ENCODE peak calls at places on chromosomes 12 and 14, in nine cellular contexts. B, O, F, Z, S, X, K, J and L are unnamed samples.
A peak's percentile ranks its signal among the peaks of the same experiment; 100 is the strongest.

GRCh38 chr12:95551913-95552516 is 739 bp upstream of the USP44 start:
- DNase-seq in Z (no peak), O (no peak), X (no peak), B (no peak), S (no peak), J (no peak), K (no peak), F (no peak), L (no peak)

GRCh38 chr12:95986635-95987535 is 9.3 kb downstream of the HAL start:
- DNase-seq in J (no peak), S (no peak), F (no peak), B (no peak), K (no peak), Z (no peak), X (no peak), O (no peak), L (no peak)

GRCh38 chr12:107092669-107093546 is 441 bp downstream of the CRY1 start:
- DNase-seq in B (peak; percentile 89), S (peak; percentile 22), X (no peak), F (no peak), K (peak; percentile 46), Z (no peak), J (no peak), O (peak; percentile 60), L (peak; percentile 50)

GRCh38 chr14:91509083-91509877 is 830 bp downstream of the PPP4R3A start:
- DNase-seq in F (no peak), Z (peak; percentile 52), B (peak; percentile 90), X (no peak), K (peak; percentile 34), S (no peak), J (no peak), O (peak; percentile 67), L (peak; percentile 35)

GRCh38 chr14:28101992-28102391 is 664.6 kb upstream of the FOXG1 start:
- DNase-seq in J (no peak), O (peak; percentile 11), Z (no peak), K (no peak), X (no peak), F (no peak), S (no peak), B (no peak), L (no peak)

GRCh38 chr12:52280319-52280795 is 5.9 kb downstream of the KRT86 start:
- DNase-seq in J (peak; percentile 25), K (no peak), S (peak; percentile 17), O (peak; percentile 61), B (peak; percentile 35), F (peak; percentile 94), Z (no peak), X (peak; percentile 72), L (no peak)

GRCh38 chr14:57871487-57872080 is 5.7 kb upstream of the SLC35F4 start:
- DNase-seq in F (peak; percentile 28), J (no peak), X (peak; percentile 2), S (no peak), K (no peak), B (no peak), Z (no peak), O (no peak), L (no peak)

GRCh38 chr12:23921099-23921846 is 28.2 kb downstream of the SOX5 start:
- DNase-seq in S (no peak), O (no peak), X (no peak), J (no peak), B (no peak), F (peak; percentile 5), Z (no peak), K (no peak), L (no peak)

GRCh38 chr12:541676-542289 is 82.0 kb downstream of the B4GALNT3 start:
- DNase-seq in X (no peak), F (no peak), K (no peak), Z (no peak), B (no peak), O (no peak), S (no peak), J (no peak), L (no peak)

GRCh38 chr12:57268264-57268663 is 17.3 kb upstream of the STAC3 start:
- DNase-seq in S (no peak), X (no peak), J (peak; percentile 15), K (no peak), B (no peak), F (peak; percentile 76), O (no peak), Z (no peak), L (no peak)

GRCh38 chr14:83164016-83164415 is 1630.4 kb upstream of the SEL1L start:
- DNase-seq in K (no peak), Z (no peak), S (no peak), J (no peak), F (peak; percentile 98), O (no peak), X (peak; percentile 85), B (no peak), L (no peak)

GRCh38 chr12:1662761-1663439 is 28.0 kb upstream of the ADIPOR2 start:
- DNase-seq in X (no peak), B (peak; percentile 82), J (no peak), S (no peak), F (no peak), K (no peak), Z (peak; percentile 32), O (peak; percentile 60), L (peak; percentile 17)

GRCh38 chr14:67738740-67739504 is 37.2 kb downstream of the RDH12 start:
- DNase-seq in O (peak; percentile 72), S (peak; percentile 40), Z (no peak), K (peak; percentile 55), J (peak; percentile 13), B (no peak), F (peak; percentile 93), X (peak; percentile 49), L (no peak)

GRCh38 chr12:108884116-108885012 is 4.5 kb downstream of the DAO start:
- DNase-seq in K (peak; percentile 39), Z (no peak), B (peak; percentile 81), F (no peak), S (no peak), O (peak; percentile 54), X (no peak), J (peak; percentile 58), L (peak; percentile 55)

GRCh38 chr14:56183631-56184157 is 65.5 kb downstream of the PELI2 start:
- DNase-seq in Z (no peak), F (peak; percentile 13), X (no peak), K (no peak), O (no peak), J (no peak), S (no peak), B (no peak), L (no peak)

GRCh38 chr14:51357250-51357649 is 117.2 kb downstream of the TMX1 start:
- DNase-seq in O (no peak), X (no peak), K (no peak), Z (no peak), J (no peak), B (no peak), S (no peak), F (peak; percentile 46), L (no peak)
- H3K27me3 ChIP-seq in O (no peaks in the 10 kb centered on the region), X (no peaks in the 10 kb centered on the region), K (no peaks in the 10 kb centered on the region), Z (no peaks in the 10 kb centered on the region), J (no peaks in the 10 kb centered on the region), B (no peaks in the 10 kb centered on the region), S (no peaks in the 10 kb centered on the region), F (no peaks in the 10 kb centered on the region), L (no peaks in the 10 kb centered on the region)

DNA sequence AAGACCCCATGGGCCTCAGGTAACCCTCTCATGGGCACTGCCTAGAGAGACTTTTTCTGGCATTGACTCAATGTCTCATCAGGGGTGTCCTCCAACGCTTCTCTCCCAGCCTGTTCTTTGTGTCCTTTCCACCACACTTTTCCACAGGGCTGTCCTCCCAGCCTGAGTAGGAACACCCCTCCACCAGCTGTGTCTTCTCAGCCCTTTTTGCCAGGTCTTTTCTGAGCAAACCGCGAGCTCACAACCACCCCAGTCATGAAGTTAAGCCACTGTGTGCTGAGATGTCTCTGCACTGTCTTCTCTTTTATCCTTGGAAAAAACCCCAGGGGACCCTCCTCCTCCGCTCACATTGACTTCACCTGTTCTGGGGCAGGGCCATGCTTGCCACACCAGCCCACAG is 50.2 kb upstream of the PNMA1 start:
- DNase-seq in B (no peak), Z (peak; percentile 75), K (no peak), O (peak; percentile 26), S (no peak), X (no peak), F (no peak), J (no peak), L (no peak)
- H3K27me3 ChIP-seq in B (no peaks in the 10 kb centered on the region), Z (no peaks in the 10 kb centered on the region), K (no peaks in the 10 kb centered on the region), O (no peaks in the 10 kb centered on the region), S (no peaks in the 10 kb centered on the region), X (no peaks in the 10 kb centered on the region), F (no peaks in the 10 kb centered on the region), J (no peaks in the 10 kb centered on the region), L (no peaks in the 10 kb centered on the region)

DNA sequence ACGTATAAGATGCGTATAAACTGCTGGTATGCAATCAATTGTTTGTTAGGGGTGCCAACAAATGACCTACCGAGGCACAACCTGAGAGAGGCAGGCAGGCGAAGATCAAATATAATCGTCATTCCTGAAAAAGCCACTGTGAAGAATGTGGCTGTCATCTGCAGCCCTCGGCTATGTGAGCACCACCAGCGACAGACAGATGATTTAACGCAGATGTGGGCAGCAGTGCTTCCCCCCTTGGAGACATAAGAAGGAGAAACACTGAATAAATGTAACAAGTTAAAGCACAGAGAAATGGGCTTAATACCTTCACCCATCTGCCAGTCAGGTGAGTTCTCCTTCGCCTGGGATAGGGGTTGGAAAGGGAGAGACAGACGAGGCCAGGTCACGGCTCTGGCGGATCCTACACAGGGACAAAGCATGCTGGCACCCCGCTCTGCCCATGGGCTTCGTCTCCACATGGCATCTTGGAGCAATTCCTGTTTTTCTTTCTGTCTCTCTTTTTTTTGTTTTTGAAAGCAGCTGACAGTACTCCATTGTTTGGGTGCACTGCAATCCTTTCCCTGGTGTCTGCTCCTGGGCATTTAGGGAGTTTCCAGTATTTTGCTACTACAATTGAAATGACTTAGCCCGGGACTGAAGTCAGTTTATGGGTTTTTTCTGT is 28.1 kb downstream of the TNFAIP2 start:
- DNase-seq in K (no peak), S (no peak), J (no peak), F (no peak), B (no peak), O (no peak), X (no peak), Z (no peak), L (no peak)
- H3K27me3 ChIP-seq in K (peaks cover 5% of the 10 kb centered on the region), S (no peaks in the 10 kb centered on the region), J (no peaks in the 10 kb centered on the region), F (peaks cover 21% of the 10 kb centered on the region), B (no peaks in the 10 kb centered on the region), O (no peaks in the 10 kb centered on the region), X (peaks cover 10% of the 10 kb centered on the region), Z (no peaks in the 10 kb centered on the region), L (no peaks in the 10 kb centered on the region)

GRCh38 chr12:48996794-48997718 is 2.1 kb downstream of the DDN start:
- DNase-seq in F (peak; percentile 67), O (peak; percentile 69), Z (peak; percentile 52), K (peak; percentile 80), S (no peak), X (no peak), B (peak; percentile 93), J (no peak), L (peak; percentile 64)
- H3K27me3 ChIP-seq in F (peaks cover 34% of the 10 kb centered on the region), O (no peaks in the 10 kb centered on the region), Z (no peaks in the 10 kb centered on the region), K (peaks cover 86% of the 10 kb centered on the region), S (peaks cover 10% of the 10 kb centered on the region), X (peaks cover 28% of the 10 kb centered on the region), B (peaks cover 8% of the 10 kb centered on the region), J (peaks cover 25% of the 10 kb centered on the region), L (peaks cover 66% of the 10 kb centered on the region)

DNA sequence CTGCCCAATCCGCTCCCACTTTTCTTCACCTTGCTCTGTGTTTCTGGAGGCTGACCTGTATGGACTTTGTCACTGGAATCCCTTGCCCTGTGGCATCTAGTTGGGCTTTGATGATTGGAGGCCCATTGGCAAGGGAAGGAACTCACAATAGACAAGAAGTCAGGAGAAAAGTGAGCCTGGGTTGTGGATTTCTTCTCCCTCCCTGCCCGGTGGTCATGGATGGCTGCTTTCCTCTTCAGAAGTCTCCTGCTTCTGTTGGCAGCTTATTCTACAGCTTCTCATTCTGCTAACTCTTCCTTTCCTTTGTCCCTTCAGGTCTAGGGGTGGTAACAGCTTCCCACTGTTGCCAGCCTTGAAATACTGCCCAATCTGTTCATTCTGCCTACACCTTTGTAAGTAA is 13.9 kb upstream of the CCDC60 start:
- DNase-seq in S (no peak), X (no peak), Z (no peak), F (no peak), J (no peak), B (no peak), O (no peak), K (no peak), L (no peak)
- H3K27me3 ChIP-seq in S (no peaks in the 10 kb centered on the region), X (no peaks in the 10 kb centered on the region), Z (no peaks in the 10 kb centered on the region), F (no peaks in the 10 kb centered on the region), J (no peaks in the 10 kb centered on the region), B (no peaks in the 10 kb centered on the region), O (no peaks in the 10 kb centered on the region), K (no peaks in the 10 kb centered on the region), L (no peaks in the 10 kb centered on the region)